ENCODE peak calls at places on chromosomes 3 and 15, in nine cellular contexts. R is tibial artery, W is WERI-Rb-1, C is GM20000, Q is Calu3, T is epithelial cell of esophagus, H is K562, E is ovary, A is tibial nerve. K is an unnamed sample.

GRCh38 chr3:19295208-19295607 is 146.9 kb downstream of the KCNH8 start:
- DNase-seq in R (no peak), W (no peak), C (no peak), Q (no peak), T (no peak), H (no peak), E (no peak), A (no peak), K (no peak)

GRCh38 chr3:187516446-187516845 is 148.3 kb downstream of the RTP4 start:
- DNase-seq in R (no peak), W (no peak), C (no peak), Q (no peak), T (no peak), H (no peak), E (no peak), A (no peak), K (no peak)

GRCh38 chr3:24683511-24684384 is 189.1 kb upstream of the THRB start:
- DNase-seq in R (no peak), W (no peak), C (no peak), Q (peak), T (peak), H (peak), E (no peak), A (no peak), K (no peak)

GRCh38 chr3:168952551-168952950 is 711.0 kb downstream of the MECOM start:
- DNase-seq in R (no peak), W (no peak), C (no peak), Q (no peak), T (peak), H (no peak), E (no peak), A (no peak), K (no peak)

GRCh38 chr3:65268411-65268810 is 580.6 kb upstream of the ADAMTS9 start:
- DNase-seq in R (no peak), W (no peak), C (no peak), Q (no peak), T (no peak), H (no peak), E (no peak), A (no peak), K (no peak)

GRCh38 chr15:100114526-100114925 is 227.2 kb downstream of the ADAMTS17 start:
- DNase-seq in R (no peak), W (no peak), C (no peak), Q (no peak), T (no peak), H (no peak), E (peak), A (no peak), K (peak)

GRCh38 chr3:66413151-66413751 is 87.6 kb downstream of the LRIG1 start:
- DNase-seq in R (no peak), W (no peak), C (no peak), Q (no peak), T (peak), H (no peak), E (no peak), A (no peak), K (no peak)

GRCh38 chr15:83474578-83474977 is 27.4 kb downstream of the SH3GL3 start:
- DNase-seq in R (no peak), W (no peak), C (no peak), Q (no peak), T (no peak), H (no peak), E (no peak), A (no peak), K (no peak)

GRCh38 chr3:82217571-82217970 is 456.1 kb upstream of the GBE1 start:
- DNase-seq in R (no peak), W (peak), C (no peak), Q (no peak), T (no peak), H (no peak), E (no peak), A (no peak), K (no peak)

GRCh38 chr15:33735637-33736247 is 232.6 kb upstream of the CHRM5 start:
- DNase-seq in R (no peak), W (peak), C (peak), Q (no peak), T (peak), H (peak), E (no peak), A (no peak), K (peak)

GRCh38 chr3:46566040-46566631 is at the start of gene LRRC2:
- DNase-seq in R (no peak), W (peak), C (no peak), Q (no peak), T (peak), H (no peak), E (peak), A (no peak), K (peak)

GRCh38 chr3:44939581-44940036 is 36.4 kb downstream of the ZDHHC3 start:
- DNase-seq in R (no peak), W (no peak), C (no peak), Q (no peak), T (no peak), H (no peak), E (no peak), A (no peak), K (no peak)

GRCh38 chr3:183265713-183266417 is 12.8 kb downstream of the B3GNT5 start:
- DNase-seq in R (no peak), W (no peak), C (no peak), Q (peak), T (peak), H (no peak), E (no peak), A (no peak), K (no peak)

GRCh38 chr3:73270839-73271483 is 209.5 kb downstream of the EBLN2 start:
- DNase-seq in R (no peak), W (no peak), C (no peak), Q (no peak), T (no peak), H (no peak), E (no peak), A (no peak), K (no peak)

GRCh38 chr15:93330862-93331544 is 242.0 kb upstream of the RGMA start:
- DNase-seq in R (no peak), W (no peak), C (no peak), Q (no peak), T (no peak), H (no peak), E (no peak), A (no peak), K (no peak)

GRCh38 chr15:81330351-81331085 is 6.6 kb upstream of the STARD5 start:
- DNase-seq in R (no peak), W (no peak), C (no peak), Q (no peak), T (no peak), H (peak), E (no peak), A (no peak), K (no peak)

GRCh38 chr3:105729662-105730061 is 139.2 kb downstream of the CBLB start:
- DNase-seq in R (no peak), W (no peak), C (no peak), Q (no peak), T (no peak), H (no peak), E (no peak), A (no peak), K (no peak)

GRCh38 chr3:100370751-100371150 is 30.1 kb downstream of the TOMM70 start:
- DNase-seq in R (no peak), W (no peak), C (no peak), Q (no peak), T (no peak), H (no peak), E (no peak), A (no peak), K (no peak)

GRCh38 chr3:185070491-185071335 is 82.1 kb downstream of the C3orf70 start:
- DNase-seq in R (no peak), W (peak), C (no peak), Q (peak), T (peak), H (peak), E (no peak), A (no peak), K (peak)

GRCh38 chr3:186128158-186128557 is 19.3 kb upstream of the ETV5 start:
- DNase-seq in R (no peak), W (no peak), C (no peak), Q (no peak), T (no peak), H (no peak), E (no peak), A (no peak), K (no peak)

GRCh38 chr3:192901435-192901834 is 16.2 kb downstream of the MB21D2 start:
- DNase-seq in R (no peak), W (no peak), C (no peak), Q (no peak), T (peak), H (no peak), E (no peak), A (no peak), K (no peak)

GRCh38 chr3:24242012-24242698 is 252.5 kb downstream of the THRB start:
- DNase-seq in R (no peak), W (no peak), C (no peak), Q (no peak), T (peak), H (no peak), E (no peak), A (no peak), K (no peak)

GRCh38 chr15:80041497-80042253 is 17.8 kb upstream of the ZFAND6 start:
- DNase-seq in R (no peak), W (no peak), C (no peak), Q (no peak), T (no peak), H (no peak), E (no peak), A (no peak), K (no peak)

GRCh38 chr3:122961146-122961545 is 66.4 kb downstream of the SEMA5B start:
- DNase-seq in R (no peak), W (no peak), C (no peak), Q (no peak), T (peak), H (no peak), E (no peak), A (no peak), K (no peak)

GRCh38 chr3:55243686-55244085 is 243.4 kb downstream of the WNT5A start:
- DNase-seq in R (no peak), W (no peak), C (no peak), Q (no peak), T (no peak), H (no peak), E (no peak), A (no peak), K (no peak)

GRCh38 chr3:43764012-43764411 is 73.3 kb downstream of the ABHD5 start:
- DNase-seq in R (no peak), W (no peak), C (peak), Q (no peak), T (no peak), H (no peak), E (no peak), A (no peak), K (no peak)

GRCh38 chr3:58173029-58173669 is 37.6 kb downstream of the DNASE1L3 start:
- DNase-seq in R (no peak), W (no peak), C (no peak), Q (no peak), T (no peak), H (peak), E (no peak), A (no peak), K (no peak)

GRCh38 chr3:175329373-175329772 is 470.2 kb downstream of the NAALADL2 start:
- DNase-seq in R (no peak), W (no peak), C (no peak), Q (no peak), T (no peak), H (no peak), E (no peak), A (no peak), K (no peak)

GRCh38 chr3:64623125-64623524 is 64.7 kb downstream of the ADAMTS9 start:
- DNase-seq in R (no peak), W (no peak), C (no peak), Q (no peak), T (no peak), H (no peak), E (no peak), A (no peak), K (no peak)

GRCh38 chr15:41936649-41937567 is 35.4 kb downstream of the EHD4 start:
- DNase-seq in R (no peak), W (no peak), C (peak), Q (no peak), T (no peak), H (no peak), E (no peak), A (no peak), K (no peak)

GRCh38 chr3:123194552-123194951 is 7.2 kb upstream of the SEC22A start:
- DNase-seq in R (no peak), W (peak), C (no peak), Q (peak), T (peak), H (peak), E (no peak), A (no peak), K (peak)

GRCh38 chr15:87228460-87228859 is 1028.1 kb downstream of the NTRK3 start:
- DNase-seq in R (no peak), W (no peak), C (no peak), Q (no peak), T (no peak), H (no peak), E (no peak), A (no peak), K (no peak)

GRCh38 chr3:129824926-129825541 is 68.5 kb downstream of the TMCC1 start:
- DNase-seq in R (no peak), W (peak), C (peak), Q (peak), T (peak), H (peak), E (no peak), A (no peak), K (peak)

GRCh38 chr3:8938021-8938420 is 25.3 kb downstream of the RAD18 start:
- DNase-seq in R (no peak), W (no peak), C (no peak), Q (no peak), T (peak), H (peak), E (no peak), A (no peak), K (no peak)
- TF ChIP-seq CTCF in R (no peak), W (no peak), C (no peak), Q (no peak), T (peak), H (peak), E (no peak), A (no peak), K (peak)

DNA sequence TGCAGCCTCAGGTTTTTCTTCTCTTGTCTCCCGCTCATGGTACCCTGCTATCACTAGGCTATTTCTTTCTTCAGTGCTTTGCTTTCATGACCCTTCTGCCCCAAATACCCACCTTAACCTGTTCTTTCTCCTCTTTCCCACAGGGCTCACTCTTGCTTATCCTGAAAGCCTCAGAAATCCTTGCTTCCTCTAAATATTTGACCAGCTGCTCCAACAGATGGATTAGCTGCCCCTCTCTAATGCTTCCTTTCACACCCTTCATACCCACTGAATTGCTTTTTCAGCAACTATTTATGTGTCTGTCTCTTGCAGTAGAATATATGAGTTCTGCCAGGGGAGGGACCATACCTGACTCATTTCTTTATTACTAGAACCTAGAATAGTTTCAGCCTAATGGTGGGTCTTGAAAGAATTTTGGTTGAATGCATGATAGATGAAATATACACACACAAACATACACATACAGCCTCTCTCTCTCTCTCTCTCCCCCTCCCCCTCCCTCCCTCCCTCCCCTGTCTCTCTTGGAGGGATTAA is 94.9 kb upstream of the GADL1 start:
- DNase-seq in R (no peak), W (peak), C (no peak), Q (no peak), T (no peak), H (no peak), E (no peak), A (no peak), K (no peak)
- TF ChIP-seq CTCF in R (no peak), W (no peak), C (no peak), Q (no peak), T (no peak), H (no peak), E (no peak), A (no peak), K (no peak)

GRCh38 chr15:84575493-84575892 is 25.3 kb upstream of the ZSCAN2 start:
- DNase-seq in R (no peak), W (no peak), C (no peak), Q (no peak), T (no peak), H (no peak), E (no peak), A (no peak), K (no peak)
- TF ChIP-seq CTCF in R (no peak), W (no peak), C (no peak), Q (no peak), T (no peak), H (no peak), E (no peak), A (no peak), K (no peak)

GRCh38 chr15:35286721-35287120 is 201.6 kb upstream of the NANOGP8 start:
- DNase-seq in R (no peak), W (no peak), C (no peak), Q (no peak), T (no peak), H (no peak), E (no peak), A (no peak), K (no peak)
- TF ChIP-seq CTCF in R (no peak), W (no peak), C (no peak), Q (no peak), T (no peak), H (no peak), E (no peak), A (no peak), K (no peak)

GRCh38 chr15:76903251-76903681 is 1.9 kb downstream of the SCAPER start:
- DNase-seq in R (no peak), W (peak), C (peak), Q (no peak), T (peak), H (peak), E (no peak), A (no peak), K (no peak)
- TF ChIP-seq CTCF in R (no peak), W (peak), C (peak), Q (no peak), T (peak), H (peak), E (no peak), A (no peak), K (no peak)

GRCh38 chr15:62432702-62433398 is 267.8 kb upstream of the C2CD4B start:
- DNase-seq in R (peak), W (no peak), C (no peak), Q (no peak), T (no peak), H (no peak), E (no peak), A (no peak), K (no peak)
- TF ChIP-seq CTCF in R (no peak), W (no peak), C (no peak), Q (no peak), T (no peak), H (no peak), E (no peak), A (no peak), K (no peak)

GRCh38 chr3:34260266-34260990 is 462.0 kb downstream of the PDCD6IP start:
- DNase-seq in R (peak), W (peak), C (peak), Q (peak), T (peak), H (peak), E (no peak), A (peak), K (peak)
- TF ChIP-seq CTCF in R (peak), W (peak), C (peak), Q (peak), T (peak), H (peak), E (no peak), A (peak), K (peak)

K was measured in nephron progenitor cell.